ENCODE peak calls at places on chromosomes 16 and 17, in five cellular contexts. One of them, this sample, is unnamed.

GRCh38 chr16:72291531-72291981 is 119.6 kb upstream of the PMFBP1 start:
- DNase-seq in stimulated activated naive B cell treated with anti-CD40 and anti-IgM and Interleukin-4, amounts not matched to agents 10 μg/mL and 1 μg/mL and 100 μg/mL, for 72 hours: no peak
- DNase-seq in iPS-NIHi11: no peak
- DNase-seq in GM12878: no peak
- DNase-seq in DMS 273 treated with DMSO at 0.1 percent for 48 hours: no peak
- DNase-seq in this sample: no peak

GRCh38 chr16:11492808-11493530 is 93.8 kb downstream of the LITAF start:
- DNase-seq in stimulated activated naive B cell treated with anti-CD40 and anti-IgM and Interleukin-4, amounts not matched to agents 10 μg/mL and 1 μg/mL and 100 μg/mL, for 72 hours: no peak
- DNase-seq in iPS-NIHi11: no peak
- DNase-seq in GM12878: no peak
- DNase-seq in DMS 273 treated with DMSO at 0.1 percent for 48 hours: no peak
- DNase-seq in this sample: no peak

GRCh38 chr17:56914641-56915263 is 903 bp upstream of the TRIM25 start:
- DNase-seq in stimulated activated naive B cell treated with anti-CD40 and anti-IgM and Interleukin-4, amounts not matched to agents 10 μg/mL and 1 μg/mL and 100 μg/mL, for 72 hours: no peak
- DNase-seq in iPS-NIHi11: no peak
- DNase-seq in GM12878: no peak
- DNase-seq in DMS 273 treated with DMSO at 0.1 percent for 48 hours: no peak
- DNase-seq in this sample: no peak

GRCh38 chr17:50772251-50772650 is 4.9 kb upstream of the ANKRD40CL start:
- DNase-seq in stimulated activated naive B cell treated with anti-CD40 and anti-IgM and Interleukin-4, amounts not matched to agents 10 μg/mL and 1 μg/mL and 100 μg/mL, for 72 hours: no peak
- DNase-seq in iPS-NIHi11: no peak
- DNase-seq in GM12878: no peak
- DNase-seq in DMS 273 treated with DMSO at 0.1 percent for 48 hours: no peak
- DNase-seq in this sample: peak; percentile 54

GRCh38 chr17:58402679-58403078 is 14.7 kb downstream of the RNF43 start:
- DNase-seq in stimulated activated naive B cell treated with anti-CD40 and anti-IgM and Interleukin-4, amounts not matched to agents 10 μg/mL and 1 μg/mL and 100 μg/mL, for 72 hours: no peak
- DNase-seq in iPS-NIHi11: peak; percentile 60
- DNase-seq in GM12878: no peak
- DNase-seq in DMS 273 treated with DMSO at 0.1 percent for 48 hours: no peak
- DNase-seq in this sample: no peak

GRCh38 chr17:5759501-5759925 is 175.2 kb upstream of the NLRP1 start:
- DNase-seq in stimulated activated naive B cell treated with anti-CD40 and anti-IgM and Interleukin-4, amounts not matched to agents 10 μg/mL and 1 μg/mL and 100 μg/mL, for 72 hours: no peak
- DNase-seq in iPS-NIHi11: no peak
- DNase-seq in GM12878: no peak
- DNase-seq in DMS 273 treated with DMSO at 0.1 percent for 48 hours: no peak
- DNase-seq in this sample: peak; percentile 45

GRCh38 chr16:77299395-77299794 is 100.2 kb downstream of the SYCE1L start:
- DNase-seq in stimulated activated naive B cell treated with anti-CD40 and anti-IgM and Interleukin-4, amounts not matched to agents 10 μg/mL and 1 μg/mL and 100 μg/mL, for 72 hours: no peak
- DNase-seq in iPS-NIHi11: no peak
- DNase-seq in GM12878: peak; percentile 17
- DNase-seq in DMS 273 treated with DMSO at 0.1 percent for 48 hours: no peak
- DNase-seq in this sample: no peak

GRCh38 chr17:62681061-62681938 is 53.8 kb downstream of the MRC2 start:
- DNase-seq in stimulated activated naive B cell treated with anti-CD40 and anti-IgM and Interleukin-4, amounts not matched to agents 10 μg/mL and 1 μg/mL and 100 μg/mL, for 72 hours: no peak
- DNase-seq in iPS-NIHi11: no peak
- DNase-seq in GM12878: no peak
- DNase-seq in DMS 273 treated with DMSO at 0.1 percent for 48 hours: peak; percentile 54
- DNase-seq in this sample: no peak